ENCODE peak calls at places on chromosomes 13 and 19, in six cellular contexts. L is H1, A is IMR-90, W is neuronal stem cell, B is trophoblast cell, C is H9. E is an unnamed sample.

GRCh38 chr13:44758595-44759221 is 182.6 kb upstream of the TSC22D1 start:
- DNase-seq in L (no peak), B (peak), C (no peak), A (peak), W (no peak), E (no peak)

GRCh38 chr19:17138937-17139598 is 63.5 kb downstream of the MYO9B start:
- DNase-seq in W (no peak), A (no peak), C (no peak), B (no peak), L (no peak), E (no peak)

GRCh38 chr13:33483471-33483870 is 197.9 kb upstream of the STARD13 start:
- DNase-seq in B (peak), A (peak), W (no peak), C (no peak), L (no peak), E (no peak)

GRCh38 chr13:44697058-44697457 is 120.9 kb upstream of the TSC22D1 start:
- DNase-seq in A (no peak), B (no peak), L (no peak), W (no peak), C (no peak), E (no peak)

GRCh38 chr19:8352134-8352827 is 9.2 kb upstream of the KANK3 start:
- DNase-seq in W (no peak), A (peak), B (no peak), C (no peak), L (no peak), E (peak)

GRCh38 chr13:103757361-103757760 is 691.1 kb upstream of the SLC10A2 start:
- DNase-seq in W (no peak), B (no peak), A (no peak), C (no peak), L (no peak), E (no peak)

GRCh38 chr13:89267734-89268133 is 1596.6 kb downstream of the SLITRK5 start:
- DNase-seq in L (no peak), A (no peak), C (no peak), W (no peak), B (no peak), E (peak)

GRCh38 chr19:1084024-1084868 is 10.9 kb downstream of the POLR2E start:
- DNase-seq in A (no peak), W (no peak), C (no peak), B (no peak), L (no peak), E (no peak)

GRCh38 chr13:45630791-45631190 is 15.3 kb upstream of the ERICH6B start:
- DNase-seq in A (no peak), W (no peak), B (peak), C (no peak), L (no peak), E (no peak)

GRCh38 chr13:114064516-114065140 is 67.8 kb downstream of the RASA3 start:
- DNase-seq in W (peak), L (no peak), B (peak), A (peak), C (no peak), E (no peak)

GRCh38 chr19:18291590-18292459 is 10.4 kb upstream of the JUND start:
- DNase-seq in B (peak), A (peak), W (no peak), L (no peak), C (peak), E (peak)

GRCh38 chr13:51221674-51222509 is at the start of gene FAM124A:
- DNase-seq in C (no peak), B (peak), L (no peak), A (peak), W (peak), E (peak)
- H2BK120ac ChIP-seq in C (no peak), B (no peak), L (peak), A (no peak), W (peak), E (no peak)

DNA sequence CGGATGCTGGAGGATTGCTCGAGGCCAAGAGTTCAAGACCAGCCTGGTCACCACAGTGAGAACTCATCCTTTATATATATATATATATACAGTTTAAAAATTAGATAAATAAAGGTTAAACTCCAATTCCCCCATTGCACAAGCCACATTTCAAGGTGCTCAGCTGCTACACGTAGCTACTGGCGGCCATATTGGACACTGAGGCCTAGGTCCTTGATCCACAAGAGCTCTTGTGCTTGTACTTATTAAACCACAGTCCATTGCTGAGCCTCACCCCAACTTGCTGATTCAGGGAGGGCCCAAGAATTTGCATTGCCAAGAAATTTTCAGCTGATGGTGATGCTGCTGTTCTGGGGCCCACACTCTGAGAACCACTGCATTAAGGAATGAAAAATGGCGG is 9.6 kb downstream of the TTC9B start:
- DNase-seq in C (no peak), W (no peak), A (no peak), B (no peak), L (no peak), E (no peak)
- H4K8ac ChIP-seq in C (no peak), W (no peak), A (no peak), B (no peak), L (no peak), E (no peak)

GRCh38 chr19:14425696-14426138 is 6.6 kb upstream of the DDX39A start:
- DNase-seq in C (no peak), W (no peak), B (peak), L (no peak), A (peak), E (peak)
- H2BK120ac ChIP-seq in C (no peak), W (no peak), B (no peak), L (no peak), A (no peak), E (no peak)

GRCh38 chr19:3367572-3368440 is 1.4 kb downstream of the NFIC start:
- DNase-seq in A (no peak), W (no peak), C (peak), L (no peak), B (no peak), E (no peak)
- H4K8ac ChIP-seq in A (peak), W (no peak), C (no peak), L (no peak), B (no peak), E (no peak)

GRCh38 chr19:41225238-41226052 is 6.4 kb downstream of the AXL start:
- DNase-seq in L (peak), C (peak), W (no peak), A (peak), B (peak), E (peak)

GRCh38 chr19:41224632-41225031 is 5.6 kb downstream of the AXL start:
- DNase-seq in W (no peak), A (no peak), L (no peak), B (no peak), C (no peak), E (no peak)

GRCh38 chr19:41228486-41228885 is 9.5 kb downstream of the AXL start:
- DNase-seq in B (peak), A (no peak), L (no peak), W (no peak), C (no peak), E (no peak)

GRCh38 chr19:41226874-41227390 is 7.9 kb downstream of the AXL start:
- DNase-seq in L (no peak), W (no peak), C (no peak), B (no peak), A (no peak), E (no peak)

GRCh38 chr19:41226053-41226873 is 7.2 kb downstream of the AXL start:
- DNase-seq in B (peak), W (peak), C (peak), A (peak), L (no peak), E (peak)
- H2BK120ac ChIP-seq in B (peak), W (peak), C (no peak), A (peak), L (peak), E (no peak)

GRCh38 chr19:11987405-11988231 is 22.8 kb downstream of the ZNF763 start:
- DNase-seq in B (peak), C (peak), A (peak), L (peak), W (peak), E (peak)
- H4K8ac ChIP-seq in B (peak), C (no peak), A (peak), L (peak), W (no peak), E (no peak)

DNA sequence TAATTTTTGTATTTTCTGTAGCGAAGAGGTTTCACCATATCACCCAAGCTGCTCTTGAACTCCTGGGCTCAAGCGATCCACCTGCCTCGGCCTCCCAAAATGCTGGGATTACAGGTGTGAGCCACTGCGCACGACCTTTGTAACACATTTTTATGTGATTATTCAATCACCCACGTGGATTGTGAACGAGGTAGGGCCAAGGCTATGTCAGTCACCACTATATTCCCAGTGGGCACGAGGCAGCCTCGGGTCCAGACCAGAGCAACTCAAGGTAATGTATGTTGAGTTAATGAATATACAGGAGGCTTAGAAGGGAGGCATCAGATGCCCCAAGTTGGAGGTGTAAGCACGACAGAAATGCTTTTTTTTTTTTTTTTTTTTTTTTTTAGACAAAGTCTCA is 8.9 kb downstream of the PTGIR start:
- DNase-seq in A (no peak), C (no peak), L (no peak), W (no peak), B (no peak), E (no peak)
- H2BK120ac ChIP-seq in A (no peak), C (no peak), L (no peak), W (no peak), B (no peak), E (no peak)

DNA sequence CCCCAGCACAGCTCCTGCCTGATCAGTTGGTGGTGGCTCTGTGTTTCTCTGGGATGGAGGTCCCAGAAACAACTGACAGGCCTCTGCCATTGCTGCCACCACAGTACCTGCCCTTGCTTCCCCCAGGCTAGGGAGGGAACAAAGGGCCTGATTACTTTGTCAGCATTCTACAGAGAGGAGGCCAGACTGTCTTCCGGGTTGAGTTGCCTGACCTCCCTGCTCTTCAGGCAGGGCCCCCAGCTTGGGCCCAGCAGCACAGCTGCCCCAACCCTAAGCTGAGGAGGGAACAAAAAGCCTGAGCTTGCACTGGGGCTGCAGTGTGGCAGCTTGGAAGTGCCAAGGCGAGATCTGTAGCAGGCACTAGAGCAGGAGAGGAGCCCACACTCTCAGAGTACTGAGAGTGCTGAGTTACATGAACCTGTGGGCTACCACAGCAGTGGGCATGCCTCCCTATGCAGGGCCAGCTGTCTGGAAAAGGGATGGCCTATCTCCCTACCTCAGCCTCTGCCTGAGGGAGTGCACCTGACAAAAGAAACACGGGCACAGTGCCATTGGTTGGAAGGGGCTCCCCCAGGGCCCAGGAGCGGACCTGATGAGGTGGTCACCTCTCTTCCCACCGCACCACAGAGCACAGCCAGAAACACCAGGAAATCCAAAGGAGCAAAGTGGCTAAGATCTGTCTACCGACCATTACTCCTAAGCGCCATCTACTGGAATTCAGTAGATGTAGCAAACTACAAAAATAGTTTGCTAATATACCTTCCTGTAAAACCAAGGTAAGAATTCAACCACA is 24.4 kb downstream of the SLC25A15 start:
- DNase-seq in W (no peak), A (peak), C (peak), B (peak), L (no peak), E (peak)
- H4K8ac ChIP-seq in W (no peak), A (no peak), C (no peak), B (peak), L (no peak), E (no peak)

GRCh38 chr19:35042954-35043604 is 1.6 kb downstream of the HPN start:
- DNase-seq in B (no peak), A (no peak), C (no peak), W (no peak), L (no peak), E (no peak)

GRCh38 chr19:35040826-35041547 is 534 bp upstream of the HPN start:
- DNase-seq in L (no peak), C (peak), W (no peak), A (no peak), B (peak), E (peak)

GRCh38 chr19:35042056-35042730 is 672 bp downstream of the HPN start:
- DNase-seq in C (no peak), A (no peak), L (no peak), B (no peak), W (no peak), E (no peak)

GRCh38 chr19:35040474-35040825 is 1.1 kb upstream of the HPN start:
- DNase-seq in L (no peak), A (no peak), C (no peak), W (no peak), B (no peak), E (no peak)

GRCh38 chr19:35041548-35042055 is at the start of gene HPN:
- DNase-seq in L (no peak), C (peak), W (no peak), A (no peak), B (no peak), E (peak)
- H2BK120ac ChIP-seq in L (peak), C (no peak), W (peak), A (no peak), B (peak), E (no peak)

E was measured in mesendoderm.